ENCODE peak calls at places on chromosomes 4 and X, in four cellular contexts. R is K562, L is GM12878, F is HL-60. Y is an unnamed sample.

GRCh38 chr4:10085828-10086505 is 30.6 kb downstream of the WDR1 start:
- DNase-seq in R (no peak), F (no peak), L (no peak), Y (no peak)

GRCh38 chr4:48781968-48782367 is 1.9 kb upstream of the FRYL start:
- DNase-seq in F (no peak), R (no peak), L (no peak), Y (no peak)

GRCh38 chr4:6592804-6593563 is 18.0 kb downstream of the MAN2B2 start:
- DNase-seq in L (no peak), F (no peak), R (no peak), Y (no peak)

GRCh38 chrX:120514236-120514635 is 45.1 kb upstream of the LAMP2 start:
- DNase-seq in L (no peak), F (peak), R (peak), Y (no peak)

GRCh38 chr4:6294705-6295421 is 25.2 kb downstream of the WFS1 start:
- DNase-seq in L (no peak), F (no peak), R (no peak), Y (no peak)

GRCh38 chr4:56764775-56765174 is 56.7 kb downstream of the SPINK2 start:
- DNase-seq in F (no peak), R (no peak), L (no peak), Y (no peak)

GRCh38 chr4:36332023-36332781 is 50.8 kb downstream of the DTHD1 start:
- DNase-seq in R (no peak), F (no peak), L (peak), Y (no peak)

GRCh38 chr4:124713213-124713592 is 671 bp upstream of the ANKRD50 start:
- DNase-seq in F (peak), L (no peak), R (peak), Y (no peak)

GRCh38 chrX:154809939-154810665 is 4.8 kb upstream of the MPP1 start:
- DNase-seq in L (no peak), R (no peak), F (no peak), Y (no peak)

GRCh38 chrX:42602566-42602965 is 175.4 kb downstream of the PPP1R2C start:
- DNase-seq in L (no peak), R (no peak), F (no peak), Y (no peak)

GRCh38 chr4:168712316-168712855 is 215.5 kb downstream of the PALLD start:
- DNase-seq in F (no peak), L (no peak), R (no peak), Y (no peak)

GRCh38 chr4:48546336-48546735 is 56.3 kb downstream of the ZAR1 start:
- DNase-seq in L (peak), F (peak), R (peak), Y (no peak)

GRCh38 chr4:24181005-24181404 is 291.2 kb upstream of the PPARGC1A start:
- DNase-seq in R (no peak), L (no peak), F (no peak), Y (no peak)

GRCh38 chr4:48205092-48205491 is 64.5 kb downstream of the TEC start:
- DNase-seq in F (no peak), L (no peak), R (no peak), Y (no peak)

GRCh38 chr4:10203851-10204250 is 87.3 kb upstream of the WDR1 start:
- DNase-seq in F (peak), L (no peak), R (peak), Y (no peak)

GRCh38 chr4:77817304-77818076 is 1.7 kb downstream of the CNOT6L start:
- DNase-seq in L (no peak), R (no peak), F (peak), Y (no peak)

GRCh38 chr4:185656467-185656890 is 121.2 kb upstream of the PDLIM3 start:
- DNase-seq in R (no peak), F (no peak), L (no peak), Y (no peak)

GRCh38 chr4:146132445-146132844 is 43.1 kb upstream of the LSM6 start:
- DNase-seq in L (peak), R (no peak), F (no peak), Y (peak)

GRCh38 chr4:7944568-7945220 is 5.0 kb upstream of the AFAP1 start:
- DNase-seq in F (no peak), R (no peak), L (no peak), Y (no peak)

GRCh38 chr4:154564311-154564710 is 1.5 kb downstream of the FGB start:
- DNase-seq in F (no peak), R (no peak), L (no peak), Y (no peak)

GRCh38 chr4:8760561-8760960 is 111.1 kb downstream of the HMX1 start:
- DNase-seq in F (no peak), L (no peak), R (no peak), Y (no peak)

GRCh38 chrX:42944381-42944998 is 166.5 kb upstream of the PPP1R2C start:
- DNase-seq in F (no peak), R (no peak), L (no peak), Y (no peak)

GRCh38 chrX:111349098-111349497 is 62.9 kb downstream of the DCX start:
- DNase-seq in R (no peak), L (no peak), F (no peak), Y (no peak)

GRCh38 chr4:39472396-39472795 is 13.5 kb downstream of the LIAS start:
- DNase-seq in L (no peak), F (no peak), R (no peak), Y (no peak)
- TF ChIP-seq SPI1 in L (no peak), F (no peak), R (no peak), Y (no peak)

DNA sequence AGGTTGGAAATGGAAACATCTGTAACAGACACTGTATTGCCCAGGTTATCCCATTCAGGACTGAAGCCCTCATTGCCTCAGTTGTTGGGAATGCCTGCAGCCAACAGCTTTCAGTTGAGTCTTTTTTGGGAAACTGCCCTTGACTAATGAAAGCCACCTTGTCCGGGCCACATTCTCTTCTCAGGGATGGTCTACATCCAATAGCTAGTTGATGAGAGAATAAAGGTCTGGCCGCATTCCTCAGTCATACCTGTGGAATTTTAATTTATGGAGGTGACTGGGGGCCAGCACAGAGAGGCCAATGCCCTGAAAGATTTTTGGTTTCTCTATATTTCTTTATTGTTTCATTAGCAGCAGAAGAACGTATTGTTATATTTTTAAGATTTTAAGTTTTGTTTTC is 147.6 kb upstream of the MSX1 start:
- DNase-seq in L (no peak), F (no peak), R (no peak), Y (no peak)
- TF ChIP-seq SPI1 in L (no peak), F (no peak), R (no peak), Y (no peak)

GRCh38 chr4:160717848-160718247 is 1446.0 kb downstream of the FSTL5 start:
- DNase-seq in L (no peak), F (no peak), R (no peak), Y (no peak)
- TF ChIP-seq SPI1 in L (no peak), F (no peak), R (no peak), Y (no peak)

DNA sequence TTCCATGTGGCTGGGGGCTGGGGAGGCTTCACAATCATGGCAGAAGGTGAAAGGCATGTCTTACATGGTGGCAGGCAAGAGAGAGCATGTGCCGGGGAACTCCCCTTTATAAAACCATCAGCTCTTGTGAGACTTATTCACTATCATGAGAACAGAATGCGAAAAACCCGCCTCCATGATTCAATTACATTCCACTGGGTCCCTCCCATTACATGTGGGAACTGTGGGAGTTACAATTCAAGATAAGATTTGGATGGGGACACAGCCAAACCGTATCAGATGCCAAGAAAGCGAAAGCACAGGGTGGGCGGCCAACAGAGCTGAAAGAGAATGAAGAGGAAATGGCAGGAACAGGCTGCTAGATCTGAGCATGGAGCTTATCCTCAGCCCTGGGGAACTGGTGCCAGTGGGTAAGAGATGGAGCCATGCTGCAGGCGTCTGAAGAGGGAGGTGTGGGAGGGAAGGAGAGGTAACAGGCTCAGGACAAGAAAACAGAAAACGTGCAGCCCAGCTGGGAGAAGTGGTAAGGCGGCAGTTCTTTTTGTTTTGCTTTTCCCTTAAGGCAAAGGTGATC is 117.7 kb upstream of the PNPLA4 start:
- DNase-seq in R (no peak), F (no peak), L (no peak), Y (no peak)
- TF ChIP-seq SPI1 in R (no peak), F (no peak), L (no peak), Y (no peak)

GRCh38 chrX:13650318-13650717 is 2.6 kb upstream of the TCEANC start:
- DNase-seq in R (no peak), F (no peak), L (no peak), Y (no peak)

GRCh38 chrX:13647709-13648212 is 5.2 kb upstream of the TCEANC start:
- DNase-seq in L (no peak), R (peak), F (peak), Y (no peak)

GRCh38 chrX:13652256-13653021 is 502 bp upstream of the TCEANC start:
- DNase-seq in R (peak), F (no peak), L (no peak), Y (no peak)

GRCh38 chrX:13651150-13651549 is 1.8 kb upstream of the TCEANC start:
- DNase-seq in F (no peak), L (no peak), R (no peak), Y (no peak)

GRCh38 chrX:13649823-13650222 is 3.1 kb upstream of the TCEANC start:
- DNase-seq in F (no peak), L (no peak), R (no peak), Y (no peak)
- TF ChIP-seq SPI1 in F (no peak), L (no peak), R (no peak), Y (no peak)

GRCh38 chr4:26476545-26476944 is 13.7 kb downstream of the CCKAR start:
- DNase-seq in F (no peak), R (no peak), L (no peak), Y (no peak)
- TF ChIP-seq SPI1 in F (no peak), R (no peak), L (no peak), Y (no peak)